ENCODE peak calls at places on chromosomes 1 and 21, in seven cellular contexts. D, L, S, X, O, M and U are unnamed samples.

GRCh38 chr1:150577557-150578277 is 1.7 kb downstream of the MCL1 start:
- DNase-seq in D (no peak), L (no peak), S (peak), X (no peak), O (peak), M (no peak), U (no peak)

GRCh38 chr21:35989185-35989735 is 71.1 kb downstream of the SETD4 start:
- DNase-seq in D (no peak), L (peak), S (no peak), X (no peak), O (no peak), M (no peak), U (peak)

GRCh38 chr21:26057488-26058170 is 112.9 kb downstream of the APP start:
- DNase-seq in D (no peak), L (no peak), S (no peak), X (no peak), O (no peak), M (no peak), U (no peak)

GRCh38 chr21:35475768-35476167 is 426.7 kb upstream of the RUNX1 start:
- DNase-seq in D (no peak), L (no peak), S (no peak), X (no peak), O (no peak), M (no peak), U (no peak)

GRCh38 chr1:29520571-29521437 is 284.5 kb downstream of the PTPRU start:
- DNase-seq in D (no peak), L (no peak), S (peak), X (peak), O (peak), M (no peak), U (no peak)

GRCh38 chr1:64936958-64937357 is 29.4 kb downstream of the JAK1 start:
- DNase-seq in D (no peak), L (no peak), S (no peak), X (no peak), O (peak), M (no peak), U (peak)

GRCh38 chr1:1342061-1342562 is 7.1 kb downstream of the DVL1 start:
- DNase-seq in D (no peak), L (no peak), S (no peak), X (no peak), O (no peak), M (no peak), U (no peak)

GRCh38 chr21:40466893-40467483 is 380.0 kb downstream of the DSCAM start:
- DNase-seq in D (no peak), L (no peak), S (no peak), X (no peak), O (no peak), M (no peak), U (no peak)

GRCh38 chr1:84271452-84272273 is 29.8 kb upstream of the SAMD13 start:
- DNase-seq in D (peak), L (no peak), S (no peak), X (peak), O (no peak), M (no peak), U (no peak)

GRCh38 chr1:180241716-180242544 is 11.9 kb downstream of the LHX4 start:
- DNase-seq in D (no peak), L (no peak), S (no peak), X (no peak), O (no peak), M (no peak), U (no peak)

GRCh38 chr1:12436817-12437599 is 181.0 kb downstream of the DHRS3 start:
- DNase-seq in D (no peak), L (no peak), S (no peak), X (no peak), O (no peak), M (no peak), U (no peak)
- TF ChIP-seq EP300 in D (no peak), L (no peak), S (no peak), X (no peak), O (no peak), M (no peak), U (no peak)

GRCh38 chr1:2820731-2821372 is 19.4 kb upstream of the TTC34 start:
- DNase-seq in D (no peak), L (no peak), S (no peak), X (no peak), O (no peak), M (no peak), U (no peak)

GRCh38 chr1:2821373-2821955 is 20.0 kb upstream of the TTC34 start:
- DNase-seq in D (no peak), L (no peak), S (no peak), X (no peak), O (no peak), M (no peak), U (no peak)

GRCh38 chr1:2821970-2822620 is 20.6 kb upstream of the TTC34 start:
- DNase-seq in D (peak), L (no peak), S (no peak), X (peak), O (no peak), M (peak), U (peak)

GRCh38 chr1:2823921-2824660 is 22.6 kb upstream of the TTC34 start:
- DNase-seq in D (no peak), L (no peak), S (no peak), X (no peak), O (no peak), M (no peak), U (no peak)

GRCh38 chr1:2822621-2823145 is 21.2 kb upstream of the TTC34 start:
- DNase-seq in D (no peak), L (no peak), S (no peak), X (no peak), O (no peak), M (no peak), U (no peak)
- TF ChIP-seq POLR2A in D (no peak), L (no peak), S (no peak), X (no peak), O (no peak), M (no peak), U (no peak)

GRCh38 chr1:115677172-115677542 is 35.4 kb downstream of the VANGL1 start:
- DNase-seq in D (no peak), L (no peak), S (no peak), X (no peak), O (no peak), M (no peak), U (no peak)
- TF ChIP-seq EP300 in D (no peak), L (no peak), S (no peak), X (no peak), O (no peak), M (no peak), U (no peak)

GRCh38 chr1:8864713-8865397 is 13.6 kb downstream of the ENO1 start:
- DNase-seq in D (no peak), L (no peak), S (no peak), X (no peak), O (no peak), M (no peak), U (no peak)
- TF ChIP-seq POLR2A in D (no peak), L (no peak), S (no peak), X (no peak), O (no peak), M (no peak), U (no peak)

GRCh38 chr1:212794561-212795014 is 2.9 kb downstream of the TATDN3 start:
- DNase-seq in D (no peak), L (no peak), S (no peak), X (no peak), O (no peak), M (no peak), U (no peak)

GRCh38 chr1:212791676-212792395 is at the start of the genes NSL1 and TATDN3:
- DNase-seq in D (peak), L (peak), S (peak), X (peak), O (peak), M (peak), U (peak)

GRCh38 chr1:212792396-212792908 is 758 bp downstream of the TATDN3 start:
- DNase-seq in D (no peak), L (no peak), S (no peak), X (no peak), O (no peak), M (no peak), U (no peak)

DNA sequence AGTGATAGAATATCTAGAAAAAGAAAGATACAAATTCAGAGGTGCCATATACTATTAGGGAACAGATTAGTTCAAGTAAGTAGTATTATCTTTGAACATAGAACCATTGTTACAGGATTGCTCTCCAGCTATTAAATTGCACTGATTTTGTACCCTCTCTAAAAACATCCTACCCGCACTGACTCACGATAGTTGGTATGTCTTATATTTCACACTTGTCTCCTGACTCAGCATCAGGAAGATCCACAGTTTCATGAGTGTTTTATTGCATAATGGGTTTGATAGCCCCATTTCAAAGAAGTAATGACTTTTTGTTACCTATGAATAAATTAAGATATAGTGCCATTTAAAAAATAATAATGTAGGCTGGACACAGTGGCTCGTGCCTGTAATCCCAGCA is 6.0 kb downstream of the TATDN3 start:
- DNase-seq in D (no peak), L (no peak), S (no peak), X (no peak), O (no peak), M (no peak), U (no peak)
- TF ChIP-seq EP300 in D (no peak), L (no peak), S (no peak), X (no peak), O (no peak), M (no peak), U (no peak)

GRCh38 chr1:58816747-58817221 is 32.9 kb upstream of the JUN start:
- DNase-seq in D (no peak), L (no peak), S (no peak), X (no peak), O (no peak), M (no peak), U (no peak)

GRCh38 chr1:58815680-58816071 is 31.8 kb upstream of the JUN start:
- DNase-seq in D (peak), L (no peak), S (no peak), X (no peak), O (no peak), M (peak), U (no peak)

GRCh38 chr1:58814251-58815068 is 30.6 kb upstream of the JUN start:
- DNase-seq in D (peak), L (peak), S (peak), X (peak), O (peak), M (no peak), U (peak)

GRCh38 chr1:58815069-58815679 is 31.3 kb upstream of the JUN start:
- DNase-seq in D (peak), L (peak), S (peak), X (peak), O (peak), M (peak), U (peak)

GRCh38 chr1:58816072-58816746 is 32.4 kb upstream of the JUN start:
- DNase-seq in D (peak), L (peak), S (peak), X (peak), O (peak), M (peak), U (peak)
- TF ChIP-seq POLR2A in D (peak), L (peak), S (peak), X (no peak), O (peak), M (peak), U (peak)

DNA sequence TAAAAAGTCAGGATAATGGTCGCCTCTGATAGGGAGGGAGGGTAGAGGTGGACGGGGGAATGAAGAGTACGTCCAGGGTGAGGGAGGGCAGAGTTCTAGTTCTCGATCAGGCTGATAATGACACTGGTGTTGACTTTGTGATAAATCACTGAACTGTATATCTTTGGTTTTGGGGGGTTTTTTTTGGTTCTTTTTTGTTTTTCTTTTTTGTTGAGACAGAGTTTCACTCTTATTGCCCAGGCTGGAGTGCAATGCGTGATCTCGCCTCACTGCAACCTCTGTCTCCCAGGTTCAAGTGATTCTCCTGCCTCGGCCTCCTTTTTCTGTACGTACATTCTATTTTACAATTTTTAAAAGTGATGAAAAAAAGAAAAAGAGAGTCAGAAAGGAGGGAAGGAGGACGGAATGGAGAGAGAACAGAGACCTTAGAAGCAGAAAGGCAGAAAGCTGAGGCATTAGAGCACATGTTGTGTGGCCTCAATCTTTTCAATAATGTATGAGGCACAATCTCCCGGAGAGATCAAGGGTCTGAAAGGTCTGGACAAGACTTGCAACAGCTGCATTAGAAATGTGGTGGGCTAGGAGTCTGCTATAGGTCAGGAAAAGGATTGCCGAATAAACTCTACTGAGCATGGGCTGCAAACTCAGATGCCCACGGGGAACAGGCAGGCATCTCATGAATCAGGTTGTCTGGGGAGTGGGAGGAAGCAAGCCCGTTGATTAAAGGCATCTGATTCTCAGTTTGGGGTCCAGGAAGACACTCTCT is 174.8 kb downstream of the TOMM20 start:
- DNase-seq in D (no peak), L (no peak), S (peak), X (no peak), O (no peak), M (no peak), U (no peak)
- TF ChIP-seq EP300 in D (no peak), L (no peak), S (no peak), X (no peak), O (no peak), M (no peak), U (no peak)

GRCh38 chr21:37220433-37220980 is 46.6 kb downstream of the VPS26C start:
- DNase-seq in D (peak), L (no peak), S (peak), X (no peak), O (peak), M (peak), U (peak)

GRCh38 chr21:37224861-37225260 is 42.3 kb downstream of the VPS26C start:
- DNase-seq in D (no peak), L (no peak), S (no peak), X (no peak), O (no peak), M (no peak), U (no peak)

GRCh38 chr21:37223804-37224345 is 43.3 kb downstream of the VPS26C start:
- DNase-seq in D (no peak), L (no peak), S (no peak), X (no peak), O (no peak), M (no peak), U (no peak)

GRCh38 chr21:37219766-37220432 is 47.2 kb downstream of the VPS26C start:
- DNase-seq in D (no peak), L (no peak), S (no peak), X (no peak), O (no peak), M (no peak), U (no peak)

GRCh38 chr21:37220981-37221664 is 46.0 kb downstream of the VPS26C start:
- DNase-seq in D (peak), L (peak), S (peak), X (peak), O (peak), M (peak), U (peak)
- TF ChIP-seq POLR2A in D (peak), L (peak), S (peak), X (no peak), O (peak), M (peak), U (peak)

GRCh38 chr1:93847811-93848288 is 31.2 kb downstream of the DNTTIP2 start:
- DNase-seq in D (peak), L (peak), S (peak), X (peak), O (peak), M (peak), U (peak)

GRCh38 chr1:93845554-93846150 is 33.4 kb downstream of the DNTTIP2 start:
- DNase-seq in D (peak), L (no peak), S (no peak), X (no peak), O (peak), M (peak), U (no peak)

GRCh38 chr1:93846929-93847810 is 31.8 kb downstream of the DNTTIP2 start:
- DNase-seq in D (peak), L (peak), S (peak), X (peak), O (peak), M (peak), U (peak)

GRCh38 chr1:93844262-93845045 is 34.6 kb downstream of the DNTTIP2 start:
- DNase-seq in D (peak), L (no peak), S (peak), X (peak), O (peak), M (peak), U (peak)

GRCh38 chr1:93846151-93846928 is 32.7 kb downstream of the DNTTIP2 start:
- DNase-seq in D (peak), L (peak), S (peak), X (peak), O (peak), M (peak), U (peak)
- TF ChIP-seq EP300 in D (no peak), L (no peak), S (no peak), X (no peak), O (no peak), M (no peak), U (no peak)

GRCh38 chr1:162497723-162498441 is at the start of gene UHMK1:
- DNase-seq in D (peak), L (peak), S (peak), X (peak), O (peak), M (peak), U (peak)
- TF ChIP-seq POLR2A in D (peak), L (peak), S (peak), X (peak), O (peak), M (peak), U (peak)